ENCODE peak calls at places on chromosomes 11 and 22, in four cellular contexts. One of them, this sample, is unnamed.

GRCh38 chr11:12175694-12176241 is 65.4 kb downstream of the MICAL2 start:
- DNase-seq in IMR-90: peak; percentile 97
- DNase-seq in K562: peak; percentile 44
- DNase-seq in GM12878: no peak
- DNase-seq in this sample: peak; percentile 66

GRCh38 chr11:9506489-9507343 is 45.9 kb downstream of the ZNF143 start:
- DNase-seq in IMR-90: peak; percentile 81
- DNase-seq in GM12878: peak; percentile 39
- DNase-seq in K562: peak; percentile 87
- DNase-seq in this sample: peak; percentile 81

GRCh38 chr22:40529817-40530216 is 106.7 kb downstream of the MRTFA start:
- DNase-seq in K562: no peak
- DNase-seq in IMR-90: peak; percentile 47
- DNase-seq in GM12878: no peak
- DNase-seq in this sample: no peak

GRCh38 chr22:42343136-42343484 is 72.7 kb upstream of the TCF20 start:
- DNase-seq in IMR-90: no peak
- DNase-seq in K562: no peak
- DNase-seq in GM12878: no peak
- DNase-seq in this sample: no peak

GRCh38 chr11:28566643-28567042 is 458.5 kb downstream of the METTL15 start:
- DNase-seq in GM12878: no peak
- DNase-seq in K562: peak; percentile 23
- DNase-seq in IMR-90: peak; percentile 100
- DNase-seq in this sample: peak; percentile 90

GRCh38 chr22:23696326-23696851 is 5.6 kb downstream of the RGL4 start:
- DNase-seq in GM12878: peak; percentile 33
- DNase-seq in K562: no peak
- DNase-seq in IMR-90: peak; percentile 56
- DNase-seq in this sample: no peak

GRCh38 chr22:44443641-44444235 is 54.3 kb downstream of the RTL6 start:
- DNase-seq in GM12878: no peak
- DNase-seq in K562: no peak
- DNase-seq in IMR-90: no peak
- DNase-seq in this sample: no peak

GRCh38 chr22:23266780-23267179 is 86.5 kb downstream of the BCR start:
- DNase-seq in GM12878: no peak
- DNase-seq in IMR-90: no peak
- DNase-seq in K562: no peak
- DNase-seq in this sample: no peak

GRCh38 chr11:1221848-1222311 is 986 bp upstream of the MUC5B start:
- DNase-seq in K562: no peak
- DNase-seq in IMR-90: no peak
- DNase-seq in GM12878: no peak
- DNase-seq in this sample: no peak

GRCh38 chr11:86741489-86742435 is 58.6 kb upstream of the PRSS23 start:
- DNase-seq in IMR-90: peak; percentile 95
- DNase-seq in GM12878: no peak
- DNase-seq in K562: no peak
- DNase-seq in this sample: peak; percentile 94

GRCh38 chr11:65501005-65501529 is 2.2 kb downstream of the MALAT1 start:
- DNase-seq in GM12878: no peak
- DNase-seq in IMR-90: peak; percentile 42
- DNase-seq in K562: no peak
- DNase-seq in this sample: no peak

GRCh38 chr11:106461148-106461547 is 383.7 kb downstream of the AASDHPPT start:
- DNase-seq in GM12878: no peak
- DNase-seq in K562: no peak
- DNase-seq in IMR-90: no peak
- DNase-seq in this sample: no peak

GRCh38 chr11:78290293-78291176 is 101.8 kb downstream of the USP35 start:
- DNase-seq in GM12878: no peak
- DNase-seq in IMR-90: peak; percentile 58
- DNase-seq in K562: peak; percentile 83
- DNase-seq in this sample: peak; percentile 50

GRCh38 chr22:49999901-50000586 is 12.5 kb downstream of the IL17REL start:
- DNase-seq in IMR-90: no peak
- DNase-seq in K562: no peak
- DNase-seq in GM12878: no peak
- DNase-seq in this sample: no peak

GRCh38 chr11:104380358-104380757 is 216.4 kb upstream of the PDGFD start:
- DNase-seq in IMR-90: no peak
- DNase-seq in GM12878: no peak
- DNase-seq in K562: no peak
- DNase-seq in this sample: no peak

GRCh38 chr11:47220401-47220821 is 5.6 kb downstream of the DDB2 start:
- DNase-seq in IMR-90: peak; percentile 82
- DNase-seq in K562: no peak
- DNase-seq in GM12878: no peak
- DNase-seq in this sample: no peak

GRCh38 chr11:72720806-72721205 is 31.4 kb downstream of the ARAP1 start:
- DNase-seq in GM12878: no peak
- DNase-seq in K562: no peak
- DNase-seq in IMR-90: no peak
- DNase-seq in this sample: no peak

GRCh38 chr11:73140213-73141030 is 1.7 kb downstream of the FCHSD2 start:
- DNase-seq in IMR-90: peak; percentile 52
- DNase-seq in GM12878: no peak
- DNase-seq in K562: peak; percentile 37
- DNase-seq in this sample: peak; percentile 56

GRCh38 chr11:108496643-108497256 is 1.4 kb downstream of the POGLUT3 start:
- DNase-seq in GM12878: no peak
- DNase-seq in IMR-90: peak; percentile 31
- DNase-seq in K562: peak; percentile 34
- DNase-seq in this sample: no peak

GRCh38 chr11:131688056-131688693 is 317.8 kb downstream of the NTM start:
- DNase-seq in K562: peak; percentile 65
- DNase-seq in GM12878: no peak
- DNase-seq in IMR-90: peak; percentile 41
- DNase-seq in this sample: peak; percentile 59

GRCh38 chr22:21762712-21763581 is 27.4 kb upstream of the YPEL1 start:
- DNase-seq in IMR-90: no peak
- DNase-seq in K562: no peak
- DNase-seq in GM12878: no peak
- DNase-seq in this sample: no peak

GRCh38 chr11:15819679-15820286 is 536.6 kb downstream of the SOX6 start:
- DNase-seq in GM12878: no peak
- DNase-seq in K562: peak; percentile 66
- DNase-seq in IMR-90: peak; percentile 19
- DNase-seq in this sample: peak; percentile 41

GRCh38 chr11:9251306-9251705 is 13.8 kb downstream of the DENND5A start:
- DNase-seq in K562: no peak
- DNase-seq in GM12878: no peak
- DNase-seq in IMR-90: no peak
- DNase-seq in this sample: no peak

GRCh38 chr11:132072044-132072879 is 701.8 kb downstream of the NTM start:
- DNase-seq in IMR-90: peak; percentile 99
- DNase-seq in K562: no peak
- DNase-seq in GM12878: no peak
- DNase-seq in this sample: no peak

GRCh38 chr11:44305149-44305642 is 4.7 kb downstream of the ALX4 start:
- DNase-seq in K562: no peak
- DNase-seq in GM12878: no peak
- DNase-seq in IMR-90: no peak
- DNase-seq in this sample: no peak
- TF ChIP-seq ELK1 in K562: no peak
- TF ChIP-seq ELK1 in GM12878: no peak
- TF ChIP-seq ELK1 in IMR-90: no peak
- TF ChIP-seq ELK1 in this sample: no peak

DNA sequence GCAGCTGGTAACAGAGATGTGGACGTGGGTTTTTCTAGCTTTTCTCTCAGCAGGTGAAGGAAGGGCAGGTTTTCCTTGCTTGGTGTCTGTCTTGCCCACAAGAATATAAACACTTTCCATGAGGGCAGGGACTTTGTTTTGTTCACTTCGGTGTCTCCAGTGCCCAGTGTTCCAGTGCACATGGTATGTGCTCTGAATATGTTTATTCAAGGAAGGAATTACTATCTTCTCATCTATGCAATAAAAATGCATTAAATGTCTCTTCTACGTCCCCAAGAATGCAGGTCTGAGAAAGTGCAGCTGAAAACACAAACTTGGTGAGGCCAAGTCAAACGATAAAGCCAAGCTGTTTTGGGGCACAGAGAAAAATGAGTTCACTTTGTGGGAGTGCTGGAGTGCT is 56.3 kb upstream of the PLET1 start:
- DNase-seq in K562: no peak
- DNase-seq in IMR-90: peak; percentile 30
- DNase-seq in GM12878: no peak
- DNase-seq in this sample: no peak
- TF ChIP-seq ELK1 in K562: no peak
- TF ChIP-seq ELK1 in IMR-90: no peak
- TF ChIP-seq ELK1 in GM12878: no peak
- TF ChIP-seq ELK1 in this sample: no peak

GRCh38 chr11:93032580-93032979 is 63.1 kb downstream of the MTNR1B start:
- DNase-seq in IMR-90: peak; percentile 30
- DNase-seq in GM12878: no peak
- DNase-seq in K562: no peak
- DNase-seq in this sample: no peak
- TF ChIP-seq ELK1 in IMR-90: no peak
- TF ChIP-seq ELK1 in GM12878: no peak
- TF ChIP-seq ELK1 in K562: no peak
- TF ChIP-seq ELK1 in this sample: no peak

GRCh38 chr11:124556828-124557227 is 13.0 kb upstream of the OR8A1 start:
- DNase-seq in IMR-90: no peak
- DNase-seq in K562: no peak
- DNase-seq in GM12878: no peak
- DNase-seq in this sample: no peak

GRCh38 chr11:124551987-124552386 is 8.5 kb upstream of the OR8B12 start:
- DNase-seq in GM12878: no peak
- DNase-seq in IMR-90: no peak
- DNase-seq in K562: no peak
- DNase-seq in this sample: no peak

GRCh38 chr11:124551189-124551588 is 7.7 kb upstream of the OR8B12 start:
- DNase-seq in K562: no peak
- DNase-seq in GM12878: no peak
- DNase-seq in IMR-90: no peak
- DNase-seq in this sample: no peak
- TF ChIP-seq ELK1 in K562: no peak
- TF ChIP-seq ELK1 in GM12878: no peak
- TF ChIP-seq ELK1 in IMR-90: no peak
- TF ChIP-seq ELK1 in this sample: no peak

DNA sequence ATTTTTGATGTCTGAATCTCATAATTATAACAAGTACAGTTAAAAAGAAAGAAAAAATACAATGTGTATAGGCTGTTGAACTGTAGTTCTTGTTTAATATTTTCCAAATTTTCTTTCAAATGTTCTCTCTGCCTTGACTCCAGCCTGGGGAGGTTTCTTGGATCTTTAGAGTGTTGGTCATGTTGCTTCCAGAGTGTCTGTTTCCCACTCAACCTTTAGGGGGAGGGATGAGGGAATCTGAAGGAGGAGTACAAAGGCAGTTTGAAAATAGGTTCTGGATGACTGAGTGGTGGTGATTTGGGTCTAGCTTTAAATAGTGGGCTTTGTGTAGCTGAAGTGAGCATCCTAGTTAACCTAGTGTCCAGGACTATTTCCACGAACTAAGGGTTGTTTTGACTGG is 2.0 kb downstream of the CTNND1 start:
- DNase-seq in GM12878: no peak
- DNase-seq in IMR-90: peak; percentile 53
- DNase-seq in K562: peak; percentile 54
- DNase-seq in this sample: no peak
- TF ChIP-seq ELK1 in GM12878: no peak
- TF ChIP-seq ELK1 in IMR-90: no peak
- TF ChIP-seq ELK1 in K562: no peak
- TF ChIP-seq ELK1 in this sample: no peak